ENCODE peak calls at places on chromosomes 1 and 21, in four cellular contexts. One of them, this sample, is unnamed.

GRCh38 chr1:26291433-26291832 is 11.5 kb downstream of the SH3BGRL3 start:
- DNase-seq in IMR-90: no peak
- DNase-seq in suprapubic skin: peak; percentile 57
- DNase-seq in osteoblast: no peak
- DNase-seq in this sample: no peak

GRCh38 chr1:42282867-42283583 is 52.0 kb downstream of the FOXJ3 start:
- DNase-seq in IMR-90: peak; percentile 59
- DNase-seq in suprapubic skin: no peak
- DNase-seq in osteoblast: no peak
- DNase-seq in this sample: no peak

GRCh38 chr1:62716397-62716796 is 28.2 kb upstream of the DOCK7 start:
- DNase-seq in IMR-90: no peak
- DNase-seq in suprapubic skin: no peak
- DNase-seq in osteoblast: no peak
- DNase-seq in this sample: no peak

GRCh38 chr1:114346480-114347029 is 164.4 kb downstream of the TRIM33 start:
- DNase-seq in IMR-90: peak; percentile 90
- DNase-seq in suprapubic skin: peak; percentile 96
- DNase-seq in osteoblast: peak; percentile 97
- DNase-seq in this sample: peak; percentile 92

GRCh38 chr21:20647603-20648002 is 350.6 kb upstream of the NCAM2 start:
- DNase-seq in IMR-90: no peak
- DNase-seq in suprapubic skin: no peak
- DNase-seq in osteoblast: no peak
- DNase-seq in this sample: no peak

GRCh38 chr1:238063454-238063853 is 172.7 kb upstream of the ZP4 start:
- DNase-seq in IMR-90: peak; percentile 55
- DNase-seq in suprapubic skin: no peak
- DNase-seq in osteoblast: no peak
- DNase-seq in this sample: no peak

GRCh38 chr1:91805343-91805801 is 80.6 kb downstream of the TGFBR3 start:
- DNase-seq in IMR-90: no peak
- DNase-seq in suprapubic skin: no peak
- DNase-seq in osteoblast: no peak
- DNase-seq in this sample: no peak

GRCh38 chr21:18951291-18952038 is 547.9 kb upstream of the TMPRSS15 start:
- DNase-seq in IMR-90: no peak
- DNase-seq in suprapubic skin: no peak
- DNase-seq in osteoblast: no peak
- DNase-seq in this sample: no peak

GRCh38 chr1:164561461-164561860 is 2.5 kb downstream of the PBX1 start:
- DNase-seq in IMR-90: no peak
- DNase-seq in suprapubic skin: no peak
- DNase-seq in osteoblast: no peak
- DNase-seq in this sample: no peak

GRCh38 chr1:63322944-63323865 is 838 bp downstream of the FOXD3 start:
- DNase-seq in IMR-90: no peak
- DNase-seq in suprapubic skin: peak; percentile 65
- DNase-seq in osteoblast: peak; percentile 79
- DNase-seq in this sample: peak; percentile 33

GRCh38 chr1:21337931-21338567 is 47.8 kb upstream of the ECE1 start:
- DNase-seq in IMR-90: peak; percentile 93
- DNase-seq in suprapubic skin: peak; percentile 97
- DNase-seq in osteoblast: no peak
- DNase-seq in this sample: no peak

GRCh38 chr21:44846485-44847260 is 26.8 kb downstream of the PTTG1IP start:
- DNase-seq in IMR-90: peak; percentile 35
- DNase-seq in suprapubic skin: no peak
- DNase-seq in osteoblast: peak; percentile 98
- DNase-seq in this sample: no peak

GRCh38 chr1:156438278-156438987 is 62.1 kb downstream of the MEF2D start:
- DNase-seq in IMR-90: peak; percentile 58
- DNase-seq in suprapubic skin: no peak
- DNase-seq in osteoblast: no peak
- DNase-seq in this sample: no peak
- H3K27me3 ChIP-seq in IMR-90: peaks cover 93% of the 10 kb centered on the region
- H3K27me3 ChIP-seq in suprapubic skin: peaks cover 100% of the 10 kb centered on the region
- H3K27me3 ChIP-seq in osteoblast: peaks cover 98% of the 10 kb centered on the region
- H3K27me3 ChIP-seq in this sample: peaks cover 98% of the 10 kb centered on the region

DNA sequence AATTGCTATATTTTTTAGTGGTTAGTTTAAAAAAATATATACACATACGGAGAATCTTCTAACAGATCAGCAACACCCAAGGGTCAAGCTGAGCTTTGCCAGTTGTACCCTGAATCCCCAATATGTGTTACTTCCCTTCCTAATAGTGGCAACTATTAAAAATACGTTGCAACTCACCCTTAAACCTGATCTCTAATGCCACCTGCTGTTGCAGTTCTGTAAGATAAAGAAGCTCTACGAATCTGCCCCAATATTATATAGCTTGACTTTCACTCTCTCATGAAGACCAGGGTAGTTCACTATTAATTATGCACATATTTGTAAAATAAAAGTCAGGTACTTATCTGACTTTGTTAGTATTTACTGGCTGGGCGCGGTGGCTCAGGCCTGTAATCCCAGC is 58.4 kb downstream of the ASH1L start:
- DNase-seq in IMR-90: peak; percentile 42
- DNase-seq in suprapubic skin: no peak
- DNase-seq in osteoblast: peak; percentile 4
- DNase-seq in this sample: no peak
- TF ChIP-seq CTCF in IMR-90: peak; percentile 46
- TF ChIP-seq CTCF in suprapubic skin: no peak
- TF ChIP-seq CTCF in osteoblast: peak; percentile 41
- TF ChIP-seq CTCF in this sample: no peak

DNA sequence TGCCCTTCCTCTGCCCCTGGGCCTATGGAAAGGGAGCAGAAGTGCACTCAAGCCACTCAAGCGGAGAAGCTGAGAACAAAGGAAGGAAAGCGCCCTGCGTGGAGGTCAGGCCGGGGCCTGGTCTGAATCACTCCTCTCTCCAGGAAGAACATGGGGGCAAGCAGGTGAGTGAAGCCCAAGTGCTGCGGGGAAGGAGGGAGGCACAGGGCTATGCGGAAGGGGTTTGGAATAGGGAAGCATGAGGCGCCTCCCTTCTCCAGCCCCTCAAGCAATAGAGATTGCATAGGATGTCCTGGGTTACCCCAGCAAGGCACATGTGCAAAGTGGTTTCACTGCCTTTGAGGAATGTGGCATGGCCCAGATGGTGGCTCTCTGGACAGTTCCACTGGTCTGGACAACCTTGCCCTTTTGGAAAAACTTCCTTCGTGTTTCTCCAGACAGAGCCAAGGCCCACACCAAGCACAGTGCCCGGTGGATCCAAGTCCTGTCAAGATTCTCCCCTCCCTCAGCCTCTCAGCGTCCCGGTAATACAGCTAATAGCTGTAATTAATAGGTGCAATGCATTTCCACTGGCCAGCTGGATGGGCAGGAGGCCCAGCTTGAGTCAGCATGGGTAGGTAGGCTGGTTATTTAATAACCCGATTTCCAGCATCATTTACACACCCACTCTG is 13.7 kb downstream of the BLACAT1 start:
- DNase-seq in IMR-90: no peak
- DNase-seq in suprapubic skin: no peak
- DNase-seq in osteoblast: peak; percentile 66
- DNase-seq in this sample: no peak
- H3K27me3 ChIP-seq in IMR-90: peaks cover 65% of the 10 kb centered on the region
- H3K27me3 ChIP-seq in suprapubic skin: peaks cover 6% of the 10 kb centered on the region
- H3K27me3 ChIP-seq in osteoblast: peaks cover 52% of the 10 kb centered on the region
- H3K27me3 ChIP-seq in this sample: no peaks in the 10 kb centered on the region

GRCh38 chr1:218553197-218553596 is 208.1 kb downstream of the TGFB2 start:
- DNase-seq in IMR-90: no peak
- DNase-seq in suprapubic skin: no peak
- DNase-seq in osteoblast: no peak
- DNase-seq in this sample: no peak
- TF ChIP-seq CTCF in IMR-90: peak; percentile 10
- TF ChIP-seq CTCF in suprapubic skin: no peak
- TF ChIP-seq CTCF in osteoblast: peak; percentile 18
- TF ChIP-seq CTCF in this sample: no peak